ENCODE peak calls at places on chromosomes 3 and 15, in seven cellular contexts. One of them, this sample, is unnamed.

GRCh38 chr3:177439729-177440269 is 242.5 kb upstream of the TBL1XR1 start:
- DNase-seq in lung: no peak
- DNase-seq in choroid plexus epithelial cell: no peak
- DNase-seq in body of pancreas: no peak
- DNase-seq in coronary artery: no peak
- DNase-seq in bronchial epithelial cell: no peak
- DNase-seq in BJ: no peak
- DNase-seq in this sample: no peak

GRCh38 chr15:65369651-65370050 is 8.2 kb downstream of the IGDCC3 start:
- DNase-seq in choroid plexus epithelial cell: no peak
- DNase-seq in body of pancreas: no peak
- DNase-seq in coronary artery: no peak
- DNase-seq in lung: no peak
- DNase-seq in bronchial epithelial cell: no peak
- DNase-seq in BJ: no peak
- DNase-seq in this sample: no peak

GRCh38 chr15:62873203-62873602 is 169.3 kb upstream of the TPM1 start:
- DNase-seq in coronary artery: no peak
- DNase-seq in choroid plexus epithelial cell: no peak
- DNase-seq in bronchial epithelial cell: no peak
- DNase-seq in lung: no peak
- DNase-seq in body of pancreas: no peak
- DNase-seq in BJ: no peak
- DNase-seq in this sample: no peak

GRCh38 chr3:19769694-19770093 is 164.3 kb downstream of the EFHB start:
- DNase-seq in coronary artery: no peak
- DNase-seq in BJ: no peak
- DNase-seq in bronchial epithelial cell: no peak
- DNase-seq in body of pancreas: no peak
- DNase-seq in lung: no peak
- DNase-seq in choroid plexus epithelial cell: no peak
- DNase-seq in this sample: no peak

GRCh38 chr15:76460871-76461270 is 124.3 kb downstream of the ISL2 start:
- DNase-seq in lung: no peak
- DNase-seq in body of pancreas: no peak
- DNase-seq in bronchial epithelial cell: no peak
- DNase-seq in coronary artery: no peak
- DNase-seq in choroid plexus epithelial cell: peak; percentile 22
- DNase-seq in BJ: peak; percentile 41
- DNase-seq in this sample: no peak

GRCh38 chr3:105513042-105513441 is 146.3 kb downstream of the ALCAM start:
- DNase-seq in lung: no peak
- DNase-seq in coronary artery: no peak
- DNase-seq in bronchial epithelial cell: no peak
- DNase-seq in choroid plexus epithelial cell: peak; percentile 70
- DNase-seq in body of pancreas: no peak
- DNase-seq in BJ: peak; percentile 40
- DNase-seq in this sample: no peak

GRCh38 chr15:60087561-60087960 is 83.5 kb downstream of the FOXB1 start:
- DNase-seq in coronary artery: no peak
- DNase-seq in lung: no peak
- DNase-seq in body of pancreas: no peak
- DNase-seq in BJ: no peak
- DNase-seq in bronchial epithelial cell: no peak
- DNase-seq in choroid plexus epithelial cell: no peak
- DNase-seq in this sample: no peak

GRCh38 chr3:152290374-152290773 is 21.6 kb downstream of the MBNL1 start:
- DNase-seq in lung: no peak
- DNase-seq in body of pancreas: no peak
- DNase-seq in BJ: no peak
- DNase-seq in bronchial epithelial cell: no peak
- DNase-seq in choroid plexus epithelial cell: no peak
- DNase-seq in coronary artery: no peak
- DNase-seq in this sample: no peak

GRCh38 chr3:185822221-185822956 is 2.5 kb downstream of the IGF2BP2 start:
- DNase-seq in lung: no peak
- DNase-seq in bronchial epithelial cell: peak; percentile 87
- DNase-seq in coronary artery: no peak
- DNase-seq in choroid plexus epithelial cell: peak; percentile 73
- DNase-seq in body of pancreas: no peak
- DNase-seq in BJ: no peak
- DNase-seq in this sample: no peak

GRCh38 chr15:90547545-90547944 is 17.8 kb downstream of the CRTC3 start:
- DNase-seq in body of pancreas: no peak
- DNase-seq in coronary artery: no peak
- DNase-seq in bronchial epithelial cell: no peak
- DNase-seq in choroid plexus epithelial cell: no peak
- DNase-seq in lung: no peak
- DNase-seq in BJ: no peak
- DNase-seq in this sample: no peak

GRCh38 chr3:172564499-172564898 is 41.3 kb upstream of the TNFSF10 start:
- DNase-seq in lung: no peak
- DNase-seq in choroid plexus epithelial cell: no peak
- DNase-seq in BJ: no peak
- DNase-seq in body of pancreas: no peak
- DNase-seq in bronchial epithelial cell: no peak
- DNase-seq in coronary artery: no peak
- DNase-seq in this sample: no peak

GRCh38 chr15:95557226-95558046 is 773.1 kb upstream of the NR2F2 start:
- DNase-seq in coronary artery: no peak
- DNase-seq in body of pancreas: no peak
- DNase-seq in lung: no peak
- DNase-seq in choroid plexus epithelial cell: peak; percentile 98
- DNase-seq in BJ: peak; percentile 84
- DNase-seq in bronchial epithelial cell: peak; percentile 91
- DNase-seq in this sample: no peak

GRCh38 chr15:27834684-27835083 is 264.4 kb downstream of the OCA2 start:
- DNase-seq in lung: no peak
- DNase-seq in choroid plexus epithelial cell: no peak
- DNase-seq in coronary artery: no peak
- DNase-seq in bronchial epithelial cell: no peak
- DNase-seq in BJ: no peak
- DNase-seq in body of pancreas: no peak
- DNase-seq in this sample: no peak

GRCh38 chr3:50322386-50323091 is at the start of gene HYAL2:
- DNase-seq in BJ: no peak
- DNase-seq in body of pancreas: peak; percentile 63
- DNase-seq in choroid plexus epithelial cell: no peak
- DNase-seq in coronary artery: no peak
- DNase-seq in lung: no peak
- DNase-seq in bronchial epithelial cell: no peak
- DNase-seq in this sample: no peak

GRCh38 chr3:27577504-27577903 is 93.3 kb upstream of the SLC4A7 start:
- DNase-seq in body of pancreas: no peak
- DNase-seq in lung: no peak
- DNase-seq in coronary artery: no peak
- DNase-seq in choroid plexus epithelial cell: no peak
- DNase-seq in bronchial epithelial cell: no peak
- DNase-seq in BJ: no peak
- DNase-seq in this sample: no peak

GRCh38 chr3:2643606-2644005 is 466.6 kb downstream of the IL5RA start:
- DNase-seq in body of pancreas: no peak
- DNase-seq in lung: no peak
- DNase-seq in bronchial epithelial cell: no peak
- DNase-seq in choroid plexus epithelial cell: no peak
- DNase-seq in coronary artery: no peak
- DNase-seq in BJ: no peak
- DNase-seq in this sample: no peak

GRCh38 chr15:79433610-79434009 is 1.5 kb downstream of the MINAR1 start:
- DNase-seq in bronchial epithelial cell: no peak
- DNase-seq in choroid plexus epithelial cell: no peak
- DNase-seq in body of pancreas: no peak
- DNase-seq in BJ: no peak
- DNase-seq in coronary artery: no peak
- DNase-seq in lung: no peak
- DNase-seq in this sample: no peak

GRCh38 chr15:79430901-79431635 is 1.1 kb upstream of the MINAR1 start:
- DNase-seq in lung: no peak
- DNase-seq in choroid plexus epithelial cell: no peak
- DNase-seq in body of pancreas: peak; percentile 26
- DNase-seq in bronchial epithelial cell: no peak
- DNase-seq in coronary artery: no peak
- DNase-seq in BJ: no peak
- DNase-seq in this sample: no peak

GRCh38 chr15:79432345-79433311 is 492 bp downstream of the MINAR1 start:
- DNase-seq in BJ: no peak
- DNase-seq in lung: no peak
- DNase-seq in bronchial epithelial cell: no peak
- DNase-seq in choroid plexus epithelial cell: peak; percentile 15
- DNase-seq in body of pancreas: peak; percentile 13
- DNase-seq in coronary artery: no peak
- DNase-seq in this sample: no peak

GRCh38 chr15:79434361-79434760 is 2.2 kb downstream of the MINAR1 start:
- DNase-seq in coronary artery: no peak
- DNase-seq in choroid plexus epithelial cell: no peak
- DNase-seq in bronchial epithelial cell: no peak
- DNase-seq in body of pancreas: no peak
- DNase-seq in BJ: no peak
- DNase-seq in lung: no peak
- DNase-seq in this sample: no peak

GRCh38 chr15:79431636-79432344 is at the start of gene MINAR1:
- DNase-seq in lung: no peak
- DNase-seq in BJ: no peak
- DNase-seq in coronary artery: no peak
- DNase-seq in body of pancreas: peak; percentile 55
- DNase-seq in choroid plexus epithelial cell: peak; percentile 50
- DNase-seq in bronchial epithelial cell: peak; percentile 9
- DNase-seq in this sample: peak; percentile 76
- TF ChIP-seq CTCF in lung: no peak
- TF ChIP-seq CTCF in BJ: peak; percentile 26
- TF ChIP-seq CTCF in coronary artery: no peak
- TF ChIP-seq CTCF in body of pancreas: no peak
- TF ChIP-seq CTCF in choroid plexus epithelial cell: peak; percentile 11
- TF ChIP-seq CTCF in bronchial epithelial cell: no peak
- TF ChIP-seq CTCF in this sample: peak; percentile 52

GRCh38 chr15:91975241-91975978 is 121.9 kb downstream of the SLCO3A1 start:
- DNase-seq in choroid plexus epithelial cell: no peak
- DNase-seq in bronchial epithelial cell: no peak
- DNase-seq in body of pancreas: no peak
- DNase-seq in BJ: no peak
- DNase-seq in coronary artery: no peak
- DNase-seq in lung: no peak
- DNase-seq in this sample: no peak
- TF ChIP-seq CTCF in choroid plexus epithelial cell: no peak
- TF ChIP-seq CTCF in bronchial epithelial cell: no peak
- TF ChIP-seq CTCF in body of pancreas: no peak
- TF ChIP-seq CTCF in BJ: no peak
- TF ChIP-seq CTCF in coronary artery: no peak
- TF ChIP-seq CTCF in lung: no peak
- TF ChIP-seq CTCF in this sample: no peak

GRCh38 chr3:140092883-140093536 is 158.0 kb downstream of the CLSTN2 start:
- DNase-seq in choroid plexus epithelial cell: no peak
- DNase-seq in body of pancreas: no peak
- DNase-seq in lung: no peak
- DNase-seq in BJ: no peak
- DNase-seq in coronary artery: no peak
- DNase-seq in bronchial epithelial cell: no peak
- DNase-seq in this sample: no peak
- TF ChIP-seq CTCF in choroid plexus epithelial cell: no peak
- TF ChIP-seq CTCF in body of pancreas: no peak
- TF ChIP-seq CTCF in lung: no peak
- TF ChIP-seq CTCF in BJ: no peak
- TF ChIP-seq CTCF in coronary artery: no peak
- TF ChIP-seq CTCF in bronchial epithelial cell: peak; percentile 2
- TF ChIP-seq CTCF in this sample: peak; percentile 47

GRCh38 chr3:100796556-100796955 is 87.3 kb downstream of the TFG start:
- DNase-seq in BJ: no peak
- DNase-seq in lung: no peak
- DNase-seq in coronary artery: no peak
- DNase-seq in body of pancreas: no peak
- DNase-seq in bronchial epithelial cell: peak; percentile 43
- DNase-seq in choroid plexus epithelial cell: peak; percentile 63
- DNase-seq in this sample: no peak
- TF ChIP-seq CTCF in BJ: peak; percentile 39
- TF ChIP-seq CTCF in lung: no peak
- TF ChIP-seq CTCF in coronary artery: no peak
- TF ChIP-seq CTCF in body of pancreas: no peak
- TF ChIP-seq CTCF in bronchial epithelial cell: peak; percentile 14
- TF ChIP-seq CTCF in choroid plexus epithelial cell: peak; percentile 52
- TF ChIP-seq CTCF in this sample: peak; percentile 30

GRCh38 chr3:46917257-46917656 is 39.7 kb downstream of the PTH1R start:
- DNase-seq in bronchial epithelial cell: no peak
- DNase-seq in body of pancreas: no peak
- DNase-seq in BJ: no peak
- DNase-seq in lung: no peak
- DNase-seq in choroid plexus epithelial cell: no peak
- DNase-seq in coronary artery: no peak
- DNase-seq in this sample: no peak

GRCh38 chr3:46916799-46917198 is 39.3 kb downstream of the PTH1R start:
- DNase-seq in bronchial epithelial cell: no peak
- DNase-seq in lung: no peak
- DNase-seq in BJ: no peak
- DNase-seq in choroid plexus epithelial cell: no peak
- DNase-seq in body of pancreas: no peak
- DNase-seq in coronary artery: no peak
- DNase-seq in this sample: no peak

GRCh38 chr3:46918202-46918601 is 40.7 kb downstream of the PTH1R start:
- DNase-seq in lung: no peak
- DNase-seq in BJ: no peak
- DNase-seq in choroid plexus epithelial cell: no peak
- DNase-seq in bronchial epithelial cell: no peak
- DNase-seq in coronary artery: no peak
- DNase-seq in body of pancreas: no peak
- DNase-seq in this sample: no peak

GRCh38 chr3:46916278-46916677 is 38.8 kb downstream of the PTH1R start:
- DNase-seq in BJ: no peak
- DNase-seq in choroid plexus epithelial cell: peak; percentile 37
- DNase-seq in body of pancreas: no peak
- DNase-seq in lung: no peak
- DNase-seq in coronary artery: no peak
- DNase-seq in bronchial epithelial cell: no peak
- DNase-seq in this sample: no peak

DNA sequence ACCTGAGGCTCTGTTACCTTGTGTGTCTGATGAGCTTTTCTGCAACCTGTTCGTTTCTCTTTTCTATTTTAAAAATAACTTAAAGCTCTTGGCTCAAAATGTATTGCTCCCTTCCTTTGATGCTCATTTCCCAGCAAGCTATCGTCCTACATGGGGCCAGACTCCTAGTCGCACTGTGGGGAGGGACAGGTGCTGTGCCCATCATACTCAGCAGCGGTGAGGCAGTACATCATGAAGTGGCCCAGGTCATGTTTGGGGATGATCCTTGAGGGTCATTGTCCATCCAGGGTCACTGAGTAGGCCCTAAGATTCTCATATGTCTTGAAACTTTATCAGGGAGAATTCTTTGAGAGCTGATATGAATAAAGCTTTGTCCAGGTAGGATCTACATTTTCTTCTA is 41.1 kb downstream of the PTH1R start:
- DNase-seq in bronchial epithelial cell: no peak
- DNase-seq in BJ: no peak
- DNase-seq in coronary artery: no peak
- DNase-seq in lung: no peak
- DNase-seq in choroid plexus epithelial cell: no peak
- DNase-seq in body of pancreas: no peak
- DNase-seq in this sample: no peak
- TF ChIP-seq CTCF in bronchial epithelial cell: no peak
- TF ChIP-seq CTCF in BJ: no peak
- TF ChIP-seq CTCF in coronary artery: no peak
- TF ChIP-seq CTCF in lung: no peak
- TF ChIP-seq CTCF in choroid plexus epithelial cell: no peak
- TF ChIP-seq CTCF in body of pancreas: no peak
- TF ChIP-seq CTCF in this sample: no peak

This sample was measured in type B pancreatic cell.